ENCODE peak calls at places on chromosome 19, in ten cellular contexts. K is BE2C; R is hepatocyte; U is cardiac muscle cell; S is H9; M is psoas muscle; J is fibroblast of pulmonary artery; B is CD8-positive, alpha-beta T cell; F is fibroblast of lung; D is fibroblast of mammary gland. E is an unnamed sample.

GRCh38 chr19:44694184-44694579 is 4.8 kb upstream of the CEACAM16 start:
- DNase-seq in M (no peak), D (no peak), S (no peak), J (no peak), U (no peak), K (no peak), R (no peak), B (peak; percentile 14), F (no peak), E (no peak)

GRCh38 chr19:5873617-5874199 is 3.4 kb upstream of the FUT5 start:
- DNase-seq in S (no peak), M (no peak), K (no peak), R (no peak), F (no peak), J (no peak), U (no peak), D (no peak), B (no peak), E (no peak)

GRCh38 chr19:19185853-19186728 is 5.9 kb downstream of the BORCS8 start:
- DNase-seq in K (peak; percentile 73), R (peak; percentile 59), J (peak; percentile 53), D (peak; percentile 43), U (peak; percentile 56), F (peak; percentile 18), B (peak; percentile 65), M (no peak), S (peak; percentile 91), E (no peak)

GRCh38 chr19:9941236-9941635 is 4.9 kb upstream of the OLFM2 start:
- DNase-seq in J (no peak), U (no peak), F (peak; percentile 59), S (no peak), R (no peak), M (no peak), K (no peak), D (peak; percentile 67), B (no peak), E (no peak)

GRCh38 chr19:57947088-57947418 is 453 bp downstream of the ZNF256 start:
- DNase-seq in R (no peak), K (peak; percentile 14), F (no peak), S (no peak), M (no peak), U (no peak), D (no peak), B (no peak), J (no peak), E (no peak)

GRCh38 chr19:10289167-10289835 is 451 bp upstream of the ICAM5 start:
- DNase-seq in D (peak; percentile 32), S (peak; percentile 85), K (peak; percentile 57), J (peak; percentile 47), R (peak; percentile 68), M (peak; percentile 40), F (no peak), B (peak; percentile 64), U (peak; percentile 58), E (no peak)

GRCh38 chr19:21202865-21203494 is 61.1 kb downstream of the ZNF431 start:
- DNase-seq in B (peak; percentile 22), S (peak; percentile 56), U (peak; percentile 54), J (peak; percentile 29), K (peak; percentile 12), M (no peak), R (peak; percentile 25), F (peak; percentile 5), D (peak; percentile 41), E (no peak)

GRCh38 chr19:10452726-10453620 is 32.6 kb downstream of the PDE4A start:
- DNase-seq in B (no peak), J (no peak), S (no peak), F (no peak), U (no peak), M (no peak), D (no peak), K (no peak), R (no peak), E (no peak)

GRCh38 chr19:7294571-7295212 is 478 bp upstream of the INSR start:
- DNase-seq in D (peak; percentile 32), S (peak; percentile 43), M (peak; percentile 84), U (peak; percentile 52), J (peak; percentile 50), K (peak; percentile 76), F (peak; percentile 34), B (no peak), R (peak; percentile 88), E (peak; percentile 85)

GRCh38 chr19:41391618-41392017 is 5.5 kb downstream of the EXOSC5 start:
- DNase-seq in J (no peak), R (no peak), S (no peak), F (no peak), M (no peak), B (no peak), U (no peak), D (no peak), K (no peak), E (no peak)

GRCh38 chr19:19632661-19633060 is 4.6 kb upstream of the LPAR2 start:
- DNase-seq in D (no peak), F (no peak), U (no peak), B (no peak), M (no peak), R (no peak), K (no peak), S (no peak), J (no peak), E (no peak)

GRCh38 chr19:4042731-4043082 is 24.0 kb downstream of the ZBTB7A start:
- DNase-seq in M (no peak), U (no peak), S (no peak), D (no peak), J (no peak), K (peak; percentile 10), F (no peak), B (no peak), R (no peak), E (no peak)

GRCh38 chr19:17213334-17213733 is 1.8 kb upstream of the USE1 start:
- DNase-seq in K (no peak), R (peak; percentile 3), B (no peak), U (no peak), D (no peak), S (no peak), J (no peak), M (no peak), F (no peak), E (no peak)

GRCh38 chr19:16370671-16371391 is 46.2 kb downstream of the KLF2 start:
- DNase-seq in B (peak; percentile 42), F (no peak), U (no peak), D (no peak), J (no peak), S (no peak), R (no peak), K (no peak), M (no peak), E (no peak)

GRCh38 chr19:40191836-40192646 is 815 bp downstream of the MAP3K10 start:
- DNase-seq in R (peak; percentile 55), B (peak; percentile 13), D (peak; percentile 20), M (peak; percentile 35), K (peak; percentile 67), S (peak; percentile 77), J (peak; percentile 25), U (peak; percentile 36), F (peak; percentile 25), E (peak; percentile 70)
- TF ChIP-seq CTCF in R (peak; percentile 30), B (no peak), D (no peak), M (no peak), K (no peak), S (peak; percentile 48), J (no peak), U (no peak), F (no peak), E (no peak)

DNA sequence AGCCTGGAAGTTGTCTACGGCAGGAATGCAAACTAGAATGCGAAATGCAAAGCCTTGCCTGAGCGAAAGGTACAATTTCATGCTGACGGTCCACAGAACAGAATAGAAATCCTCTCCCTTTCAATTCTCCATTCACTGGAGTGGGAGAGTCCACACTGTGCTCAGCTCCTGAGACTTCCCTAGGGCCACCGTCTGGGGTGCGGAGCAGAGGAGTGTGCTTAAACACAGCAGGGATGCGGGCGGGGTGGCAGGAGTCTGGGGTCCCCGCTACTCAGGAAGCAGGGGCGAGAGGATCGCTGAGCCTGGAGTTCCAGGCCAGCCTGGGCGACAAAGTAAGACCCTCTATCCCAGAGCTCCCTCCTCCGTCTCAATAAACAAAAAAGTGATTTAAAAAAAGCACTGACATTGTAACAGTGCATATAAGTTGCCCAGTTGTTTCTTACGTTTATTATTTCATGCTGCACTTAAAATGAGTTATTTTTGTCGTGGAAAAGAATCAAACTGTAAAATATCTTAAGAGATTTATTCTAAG is 614 bp upstream of the ZNF816 start:
- DNase-seq in S (peak; percentile 39), F (no peak), K (peak; percentile 11), D (no peak), J (no peak), U (no peak), R (peak; percentile 44), M (no peak), B (no peak), E (peak; percentile 69)
- TF ChIP-seq CTCF in S (no peak), F (no peak), K (no peak), D (no peak), J (no peak), U (no peak), R (peak; percentile 14), M (no peak), B (no peak), E (no peak)

GRCh38 chr19:2944775-2945574 is at the start of gene ZNF77:
- DNase-seq in B (peak; percentile 100), F (peak; percentile 99), J (peak; percentile 99), U (peak; percentile 99), R (peak; percentile 99), K (peak; percentile 99), S (peak; percentile 98), M (peak; percentile 99), D (peak; percentile 99), E (peak; percentile 100)
- TF ChIP-seq CTCF in B (no peak), F (no peak), J (no peak), U (no peak), R (no peak), K (no peak), S (no peak), M (peak; percentile 11), D (no peak), E (no peak)

DNA sequence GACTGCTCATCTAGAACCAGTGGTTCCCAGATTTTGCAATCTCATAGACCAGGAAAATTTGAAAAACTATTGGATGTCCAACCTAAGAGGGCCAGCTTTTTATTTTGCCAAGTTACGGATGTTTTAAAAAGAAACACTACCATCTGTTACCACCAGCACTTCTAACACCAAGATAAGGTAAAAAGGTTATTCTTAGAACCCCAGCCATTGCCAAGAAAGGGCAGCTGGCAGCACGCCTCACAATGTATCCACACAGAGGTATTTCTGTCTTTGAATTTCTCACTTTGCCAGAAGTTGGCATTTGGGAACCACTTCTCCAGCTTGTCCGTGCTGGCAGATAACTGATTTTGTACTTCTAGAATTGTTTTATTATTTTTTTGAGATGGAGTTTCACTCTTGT is 28.7 kb downstream of the CAPN12 start:
- DNase-seq in M (no peak), U (no peak), B (no peak), D (no peak), R (no peak), S (no peak), K (no peak), F (no peak), J (no peak), E (no peak)
- TF ChIP-seq CTCF in M (no peak), U (no peak), B (no peak), D (no peak), R (no peak), S (no peak), K (no peak), F (no peak), J (no peak), E (no peak)